ENCODE peak calls at places on chromosomes 11 and 22, in four cellular contexts. E is HepG2, S is H1, Z is GM12891. V is an unnamed sample.

GRCh38 chr22:30206964-30207363 is 39.6 kb downstream of the LIF start:
- DNase-seq in E (peak), S (no peak), Z (no peak), V (no peak)

GRCh38 chr11:116413861-116414260 is 358.9 kb downstream of the BUD13 start:
- DNase-seq in E (peak), S (no peak), Z (no peak), V (no peak)

GRCh38 chr11:67056640-67057409 is at the start of gene RHOD:
- DNase-seq in E (no peak), S (no peak), Z (peak), V (peak)

GRCh38 chr22:25358421-25359170 is 139.2 kb downstream of the CRYBB2 start:
- DNase-seq in E (no peak), S (no peak), Z (no peak), V (no peak)

GRCh38 chr11:110818032-110818687 is 105.9 kb upstream of the ARHGAP20 start:
- DNase-seq in E (no peak), S (no peak), Z (no peak), V (no peak)

GRCh38 chr11:27241316-27242122 is 121.5 kb downstream of the CCDC34 start:
- DNase-seq in E (no peak), S (no peak), Z (no peak), V (no peak)

GRCh38 chr11:58509730-58510129 is 1.8 kb upstream of the OR5B21 start:
- DNase-seq in E (no peak), S (no peak), Z (no peak), V (no peak)

GRCh38 chr11:90630176-90630575 is 407.3 kb upstream of the CHORDC1 start:
- DNase-seq in E (no peak), S (no peak), Z (no peak), V (no peak)

GRCh38 chr22:37633693-37634504 is 5.6 kb upstream of the SH3BP1 start:
- DNase-seq in E (peak), S (peak), Z (peak), V (peak)

GRCh38 chr11:116219171-116219635 is 553.6 kb downstream of the BUD13 start:
- DNase-seq in E (no peak), S (no peak), Z (no peak), V (no peak)

GRCh38 chr11:66866007-66866406 is 9.1 kb downstream of the LRFN4 start:
- DNase-seq in E (no peak), S (no peak), Z (no peak), V (no peak)

GRCh38 chr22:24430431-24431308 is 3.3 kb downstream of the ADORA2A start:
- DNase-seq in E (no peak), S (no peak), Z (no peak), V (no peak)

DNA sequence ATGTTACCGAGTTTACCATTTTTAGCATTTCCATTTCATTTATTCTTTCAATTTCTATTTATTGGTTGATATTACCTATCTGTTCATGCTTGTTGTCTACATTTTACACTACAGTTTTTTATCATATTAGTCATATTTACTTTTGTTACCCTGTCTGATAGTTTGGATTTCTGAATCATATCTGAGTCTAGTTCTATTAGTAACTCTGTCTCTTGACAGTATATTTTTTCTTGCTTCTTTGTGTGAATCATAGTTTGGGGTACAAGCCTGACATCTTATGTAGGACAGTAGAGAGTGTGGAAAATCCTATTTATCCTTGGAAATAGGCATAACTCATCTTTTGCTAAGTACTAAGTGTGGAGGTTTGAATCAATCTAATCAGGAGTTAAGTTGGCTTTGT is 263.9 kb upstream of the SESN3 start:
- DNase-seq in E (no peak), S (no peak), Z (no peak), V (no peak)
- TF ChIP-seq POLR2A in E (no peak), S (no peak), Z (no peak), V (no peak)

DNA sequence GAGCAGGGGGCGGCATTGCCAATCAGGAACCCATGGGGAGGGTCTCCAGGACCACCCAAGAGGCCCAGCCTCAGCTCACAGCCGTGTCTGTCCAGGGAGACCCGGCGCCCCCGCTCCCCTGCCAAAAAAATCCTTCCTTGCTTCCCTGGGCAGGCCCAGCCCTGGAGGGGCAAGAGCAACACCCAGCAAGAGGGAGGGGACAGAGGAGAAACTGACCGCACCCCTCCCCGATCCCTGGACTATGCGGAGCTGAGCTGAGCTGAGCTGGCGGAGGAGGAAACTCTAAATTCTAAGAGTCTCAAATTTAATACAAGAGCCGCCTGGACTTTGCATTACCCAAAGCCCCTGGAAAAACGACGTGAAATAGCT is 52.0 kb upstream of the SHISAL1 start:
- DNase-seq in E (no peak), S (no peak), Z (no peak), V (no peak)
- TF ChIP-seq POLR2AphosphoS5 in E (no peak), S (no peak), Z (no peak), V (no peak)

DNA sequence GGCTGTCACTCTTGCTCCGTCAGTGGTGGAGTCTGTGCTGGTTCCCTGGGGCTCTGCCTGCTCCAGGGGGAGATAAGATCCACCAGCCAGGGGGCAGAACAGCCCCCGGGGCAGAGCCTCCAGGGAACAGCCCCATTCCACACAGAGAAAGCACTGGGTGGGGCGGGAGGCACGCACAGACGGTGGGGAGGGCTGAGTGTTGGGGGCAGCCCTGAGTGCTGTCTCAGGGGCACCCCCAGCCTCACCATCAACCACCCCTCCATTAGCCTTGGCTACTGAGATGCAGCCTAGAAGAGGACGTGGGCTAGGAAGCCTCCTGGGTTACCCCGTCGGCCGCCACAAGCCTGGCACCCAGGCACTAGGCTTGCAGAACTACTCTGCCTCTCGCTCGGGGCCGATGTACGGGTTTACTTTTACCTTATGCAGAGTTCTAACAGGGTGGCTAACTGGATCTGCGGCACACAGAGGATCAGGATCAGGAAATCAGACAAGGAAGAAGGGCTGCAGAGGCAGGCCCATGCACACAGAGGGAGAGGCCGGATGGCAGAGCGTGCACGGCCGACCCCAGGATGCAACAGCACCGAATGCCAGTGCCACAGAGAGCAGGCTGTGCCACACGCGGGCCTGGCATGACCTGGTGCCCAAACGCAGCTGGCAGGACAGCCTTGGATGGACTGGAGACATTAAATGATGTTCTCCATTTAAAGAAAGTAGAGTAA is 140.5 kb downstream of the CTTN start:
- DNase-seq in E (no peak), S (no peak), Z (no peak), V (no peak)
- TF ChIP-seq TAF1 in E (no peak), S (no peak), Z (no peak), V (no peak)

GRCh38 chr22:41561788-41562187 is 978 bp downstream of the CSDC2 start:
- DNase-seq in E (no peak), S (no peak), Z (no peak), V (no peak)
- TF ChIP-seq POLR2A in E (no peak), S (no peak), Z (no peak), V (no peak)

DNA sequence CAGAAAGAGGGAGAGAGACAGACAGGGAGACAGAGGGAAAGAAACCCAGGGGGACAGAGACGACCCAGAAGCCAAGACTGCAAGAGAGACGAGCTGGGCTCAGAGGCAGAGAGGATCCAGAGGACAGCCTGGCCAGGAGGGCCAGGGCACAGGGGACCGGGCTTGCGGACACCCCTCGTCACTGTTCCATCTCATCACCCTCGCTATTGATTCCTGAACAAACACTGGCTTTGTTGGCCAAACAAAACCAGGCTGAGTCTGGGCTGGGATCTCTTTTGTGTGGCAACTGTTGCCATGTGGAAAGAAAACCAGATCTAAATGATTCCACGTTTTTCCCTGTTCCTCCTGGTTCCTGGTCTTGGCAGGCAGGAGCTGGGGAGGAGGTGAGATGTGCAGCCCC is 339.4 kb downstream of the MN1 start:
- DNase-seq in E (peak), S (no peak), Z (no peak), V (no peak)
- TF ChIP-seq POLR2AphosphoS5 in E (no peak), S (no peak), Z (no peak), V (no peak)

GRCh38 chr11:79864882-79865281 is 424.1 kb upstream of the TENM4 start:
- DNase-seq in E (no peak), S (no peak), Z (no peak), V (no peak)
- TF ChIP-seq TAF1 in E (no peak), S (no peak), Z (no peak), V (no peak)

DNA sequence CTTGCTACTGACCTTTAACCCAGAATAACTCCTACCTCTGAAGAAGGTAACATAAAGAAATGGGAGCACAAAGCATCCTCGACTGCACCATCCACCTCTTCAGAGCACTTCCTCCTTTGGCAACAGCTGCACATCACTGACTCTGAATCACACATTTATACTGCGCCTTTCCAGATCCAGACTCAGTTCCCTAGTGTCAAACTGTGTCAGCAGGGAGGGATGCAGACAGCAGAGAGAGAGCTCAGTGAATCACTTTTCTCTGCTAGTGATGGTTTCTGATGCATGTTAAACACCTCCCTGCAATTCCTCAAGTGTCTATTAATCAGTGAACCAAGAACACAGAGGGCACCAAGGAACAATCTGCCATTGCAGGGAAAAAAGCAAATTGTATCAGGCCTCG is 118.9 kb downstream of the PLEKHA7 start:
- DNase-seq in E (no peak), S (no peak), Z (no peak), V (no peak)
- TF ChIP-seq POLR2A in E (no peak), S (no peak), Z (no peak), V (no peak)

GRCh38 chr22:31345331-31346254 is 553 bp downstream of the PATZ1 start:
- DNase-seq in E (peak), S (peak), Z (peak), V (peak)
- TF ChIP-seq POLR2AphosphoS5 in E (no peak), S (peak), Z (peak), V (peak)

DNA sequence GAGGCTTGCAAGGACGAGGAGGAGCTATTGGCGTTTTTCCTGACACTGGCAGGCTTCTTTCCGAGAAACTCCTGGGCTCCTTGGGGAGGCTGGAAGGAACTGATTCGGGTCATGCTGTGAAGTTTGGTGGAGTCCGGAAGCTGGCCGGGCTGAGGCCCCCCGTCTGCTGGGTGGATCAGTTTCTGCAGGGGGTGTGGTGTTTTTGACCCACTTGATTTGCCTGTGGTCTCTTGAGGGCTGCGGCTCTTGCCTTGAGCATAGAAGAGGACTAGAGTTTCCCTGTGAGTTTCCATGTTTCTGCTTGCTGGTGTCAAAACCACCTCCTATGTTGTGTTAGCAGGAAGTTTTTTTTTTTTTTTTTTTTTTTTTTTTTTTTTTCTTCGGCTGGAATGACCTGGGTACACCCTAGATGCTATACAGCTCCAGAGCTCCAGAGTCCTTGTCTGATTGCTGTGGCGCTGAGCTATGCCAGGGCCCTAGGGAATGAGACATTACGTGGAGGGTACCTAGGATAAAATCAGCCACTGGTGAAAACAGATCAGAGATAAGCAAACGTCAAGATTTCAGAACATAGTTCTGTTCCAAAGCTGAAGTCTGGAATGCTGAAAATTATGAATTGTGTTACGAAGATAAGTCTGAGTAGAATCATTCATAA is 728 bp downstream of the TBC1D22A start:
- DNase-seq in E (no peak), S (no peak), Z (peak), V (peak)
- TF ChIP-seq TAF1 in E (no peak), S (no peak), Z (peak), V (peak)